ENCODE peak calls at places on chromosomes 11 and 22, in five cellular contexts. G is uterus, A is SJCRH30, R is tibial nerve, L is upper lobe of right lung. T is an unnamed sample.

GRCh38 chr11:19176629-19177186 is 25.1 kb downstream of the CSRP3 start:
- DNase-seq in G (no peak), L (no peak), R (no peak), A (no peak), T (no peak)

GRCh38 chr11:113675003-113675471 is 31.1 kb downstream of the TMPRSS5 start:
- DNase-seq in L (no peak), G (no peak), R (no peak), A (peak), T (no peak)

GRCh38 chr22:30241576-30242371 is 4.8 kb downstream of the LIF start:
- DNase-seq in R (no peak), A (peak), G (no peak), L (no peak), T (no peak)

GRCh38 chr11:44634401-44635281 is 69.2 kb downstream of the CD82 start:
- DNase-seq in A (peak), R (no peak), L (peak), G (peak), T (no peak)

GRCh38 chr11:78752528-78752927 is 177.9 kb upstream of the NARS2 start:
- DNase-seq in A (peak), G (no peak), L (no peak), R (no peak), T (no peak)

GRCh38 chr22:22474733-22475132 is 33.8 kb downstream of the ZNF280B start:
- DNase-seq in A (no peak), G (no peak), L (no peak), R (no peak), T (no peak)

GRCh38 chr22:50732681-50733080 is 5.3 kb upstream of the ACR start:
- DNase-seq in L (no peak), R (no peak), G (no peak), A (no peak), T (no peak)

GRCh38 chr22:42676059-42676607 is 26.9 kb upstream of the CYB5R3 start:
- DNase-seq in L (no peak), G (peak), A (no peak), R (no peak), T (no peak)

GRCh38 chr11:77138106-77138649 is 10.1 kb downstream of the MYO7A start:
- DNase-seq in G (no peak), R (no peak), L (no peak), A (no peak), T (no peak)

GRCh38 chr22:27820896-27821866 is 19.6 kb upstream of the MN1 start:
- DNase-seq in L (no peak), G (no peak), A (peak), R (no peak), T (no peak)

GRCh38 chr11:44618561-44619425 is 53.3 kb downstream of the CD82 start:
- DNase-seq in L (peak), G (peak), A (no peak), R (no peak), T (no peak)

GRCh38 chr11:375065-376025 is 6.0 kb downstream of the B4GALNT4 start:
- DNase-seq in R (no peak), L (no peak), A (no peak), G (no peak), T (no peak)

GRCh38 chr11:101686514-101686913 is 102.7 kb upstream of the TRPC6 start:
- DNase-seq in A (no peak), R (no peak), G (no peak), L (no peak), T (peak)

GRCh38 chr11:95877288-95877687 is 46.6 kb downstream of the MTMR2 start:
- DNase-seq in G (no peak), L (no peak), R (no peak), A (no peak), T (peak)

GRCh38 chr22:29623553-29624169 is 20.2 kb downstream of the NF2 start:
- DNase-seq in G (no peak), R (no peak), A (no peak), L (no peak), T (no peak)

GRCh38 chr11:130999992-131000770 is 83.9 kb upstream of the SNX19 start:
- DNase-seq in R (no peak), L (no peak), G (no peak), A (no peak), T (peak)

GRCh38 chr11:68042219-68043028 is 3.6 kb downstream of the TCIRG1 start:
- DNase-seq in G (no peak), R (no peak), L (peak), A (no peak), T (no peak)

GRCh38 chr11:12526789-12527188 is 147.4 kb upstream of the TEAD1 start:
- DNase-seq in L (no peak), A (peak), R (no peak), G (no peak), T (no peak)

GRCh38 chr11:47413908-47414684 is 5.7 kb downstream of the SLC39A13 start:
- DNase-seq in R (no peak), L (peak), A (no peak), G (peak), T (no peak)

GRCh38 chr11:63494936-63495335 is 4.0 kb upstream of the PLAAT5 start:
- DNase-seq in G (no peak), R (no peak), A (peak), L (no peak), T (no peak)

GRCh38 chr11:104964247-104964646 is 4.1 kb downstream of the CASP4 start:
- DNase-seq in G (no peak), L (no peak), A (no peak), R (no peak), T (no peak)
- H3K27ac ChIP-seq in G (no peak), L (no peak), A (no peak), R (no peak), T (no peak)

DNA sequence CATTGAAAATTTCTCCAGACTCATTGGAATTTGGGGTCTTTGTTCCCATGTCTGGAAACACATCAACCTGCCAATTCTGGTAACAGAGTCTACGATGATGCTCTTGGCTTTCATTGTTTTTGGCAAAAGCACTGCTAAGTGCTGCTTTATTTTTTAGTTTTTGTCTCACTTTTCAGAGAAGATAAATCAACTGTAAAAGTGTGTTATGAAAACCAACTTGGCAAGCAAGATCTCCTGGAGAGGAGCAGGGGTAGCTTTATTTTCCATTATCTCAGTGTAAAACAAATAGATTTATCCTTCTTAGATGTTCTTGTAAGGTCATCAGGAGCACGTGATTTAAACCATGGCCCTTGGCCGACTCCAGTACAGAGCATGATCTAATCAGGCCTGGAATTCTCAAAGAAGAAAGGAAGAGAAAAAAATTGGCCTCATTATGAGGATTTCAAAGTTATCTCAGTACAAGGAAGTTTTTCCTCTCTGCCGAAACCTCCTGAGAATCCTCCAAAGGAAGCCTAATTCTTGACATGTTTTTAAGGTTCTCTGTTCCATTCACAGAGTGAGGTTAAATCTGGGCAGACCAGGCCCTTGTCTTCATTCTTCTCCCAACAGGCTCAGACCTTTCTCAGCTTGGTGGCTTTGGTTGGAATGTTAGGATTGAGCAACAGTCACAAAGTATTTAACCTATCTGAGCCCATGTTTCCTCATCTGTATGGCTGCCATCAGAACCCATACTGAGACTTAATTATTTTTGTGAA is 16.4 kb upstream of the PAMR1 start:
- DNase-seq in G (peak), R (peak), A (no peak), L (no peak), T (no peak)
- H3K27ac ChIP-seq in G (peak), R (no peak), A (no peak), L (no peak), T (peak)

GRCh38 chr22:31439805-31440204 is 40.4 kb downstream of the DRG1 start:
- DNase-seq in A (no peak), G (no peak), R (no peak), L (no peak), T (no peak)
- H3K27ac ChIP-seq in A (no peak), G (no peak), R (no peak), L (no peak), T (no peak)

GRCh38 chr11:73159981-73160777 is 18.1 kb upstream of the FCHSD2 start:
- DNase-seq in L (no peak), A (no peak), G (no peak), R (no peak), T (no peak)

GRCh38 chr11:73157141-73158010 is 15.3 kb upstream of the FCHSD2 start:
- DNase-seq in R (no peak), A (peak), G (no peak), L (peak), T (no peak)

GRCh38 chr11:73159297-73159696 is 17.2 kb upstream of the FCHSD2 start:
- DNase-seq in G (no peak), L (no peak), R (no peak), A (no peak), T (no peak)

GRCh38 chr11:73156686-73157085 is 14.6 kb upstream of the FCHSD2 start:
- DNase-seq in L (no peak), R (no peak), G (no peak), A (no peak), T (no peak)

DNA sequence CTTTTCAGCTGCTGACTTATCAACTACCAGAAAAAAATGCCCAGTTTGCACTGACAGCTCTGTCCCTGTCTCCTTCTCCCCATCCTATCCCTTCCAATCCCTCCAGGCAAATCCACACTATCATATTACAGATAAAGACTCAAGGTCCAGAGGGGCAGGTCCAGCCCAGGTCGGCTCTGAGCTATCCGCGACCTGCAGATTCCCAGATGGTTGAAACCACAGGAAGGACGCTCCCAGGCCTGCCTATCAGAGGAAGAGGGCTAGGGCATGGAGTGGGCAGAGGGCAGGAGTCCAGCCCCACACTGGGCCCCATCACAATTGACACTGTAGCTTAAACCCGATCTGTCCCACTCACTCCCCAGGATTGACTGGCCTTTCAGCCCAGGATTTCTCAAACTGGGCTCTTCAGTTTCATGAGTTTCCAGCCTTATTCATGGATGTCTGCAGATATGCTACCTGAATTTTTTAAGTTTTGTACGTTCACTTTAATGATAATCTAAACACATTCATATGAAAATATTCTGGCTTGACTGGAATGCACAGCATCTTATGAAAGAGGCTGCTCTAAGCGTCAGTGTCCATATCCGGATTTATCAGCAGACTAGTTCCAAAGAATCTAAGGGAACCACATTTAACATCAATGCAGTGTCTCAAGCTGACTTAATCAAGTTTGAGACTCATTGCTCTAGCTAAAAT is 16.4 kb upstream of the FCHSD2 start:
- DNase-seq in G (no peak), L (no peak), A (peak), R (no peak), T (no peak)
- H3K27ac ChIP-seq in G (peak), L (peak), A (no peak), R (peak), T (no peak)

DNA sequence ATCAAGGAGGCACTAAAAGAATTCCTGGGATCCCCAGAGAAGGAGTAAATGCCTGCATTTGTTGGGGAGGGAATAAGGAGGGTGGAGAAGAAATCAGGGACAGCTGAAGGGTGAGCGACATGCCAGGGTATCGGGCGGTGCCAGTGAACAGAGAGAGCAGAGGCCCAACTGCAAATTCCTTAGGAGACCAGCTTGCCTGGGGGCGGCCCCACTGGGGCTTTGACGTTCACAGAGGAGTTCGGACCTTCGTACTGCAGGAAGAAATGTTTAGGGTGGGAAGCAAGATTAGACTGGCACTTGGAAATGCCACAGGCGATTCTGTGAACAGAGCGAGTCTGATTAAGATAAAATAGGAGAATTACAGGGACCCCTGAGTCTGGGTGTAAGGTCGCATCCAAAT is 65.1 kb upstream of the FGF3 start:
- DNase-seq in G (no peak), R (no peak), L (no peak), A (no peak), T (no peak)
- H3K27ac ChIP-seq in G (no peak), R (no peak), L (no peak), A (no peak), T (no peak)